ENCODE peak calls at places on chromosomes 11 and 22, in four cellular contexts. T is activated T-cell treated with anti-CD3 and anti-CD28 coated beads, Interleukin-2, amount 50 U/mL, for 72 hours; X is T-helper 9 cell; L is naive B cell. A is an unnamed sample.

GRCh38 chr11:104782377-104782754 is 115.9 kb downstream of the CASP12 start:
- DNase-seq in X (no peak), L (no peak), T (no peak), A (no peak)

GRCh38 chr11:84106560-84106959 is 820.4 kb upstream of the CCDC90B start:
- DNase-seq in T (no peak), L (no peak), X (no peak), A (no peak)

GRCh38 chr11:104883342-104883741 is 14.9 kb downstream of the CASP12 start:
- DNase-seq in T (no peak), X (no peak), L (no peak), A (no peak)

GRCh38 chr22:24437820-24438328 is 10.5 kb downstream of the ADORA2A start:
- DNase-seq in L (peak; percentile 75), X (no peak), T (no peak), A (no peak)

GRCh38 chr11:808427-809286 is 1.1 kb upstream of the RPLP2 start:
- DNase-seq in L (no peak), X (no peak), T (peak; percentile 46), A (peak; percentile 0)

GRCh38 chr22:19723165-19723989 is at the start of gene GP1BB:
- DNase-seq in L (no peak), T (peak; percentile 64), X (no peak), A (no peak)

GRCh38 chr11:62201376-62201775 is 7.1 kb upstream of the SCGB2A1 start:
- DNase-seq in X (no peak), T (no peak), L (no peak), A (no peak)

GRCh38 chr11:69641681-69642548 is 959 bp downstream of the CCND1 start:
- DNase-seq in L (no peak), T (no peak), X (no peak), A (no peak)

GRCh38 chr11:69003301-69003865 is 9.7 kb downstream of the MRGPRF start:
- DNase-seq in X (no peak), L (no peak), T (no peak), A (no peak)

GRCh38 chr11:112806876-112807275 is 154.3 kb upstream of the NCAM1 start:
- DNase-seq in X (no peak), L (no peak), T (no peak), A (no peak)

GRCh38 chr11:35618497-35619029 is 303 bp downstream of the FJX1 start:
- DNase-seq in L (peak; percentile 20), X (no peak), T (peak; percentile 26), A (peak; percentile 59)

GRCh38 chr22:38467438-38467903 is 425 bp upstream of the KDELR3 start:
- DNase-seq in T (no peak), X (no peak), L (no peak), A (no peak)

GRCh38 chr11:17744151-17744940 is 9.8 kb downstream of the KCNC1 start:
- DNase-seq in X (no peak), L (no peak), T (no peak), A (peak; percentile 22)

GRCh38 chr22:44289429-44290171 is 23.2 kb downstream of the SHISAL1 start:
- DNase-seq in T (no peak), X (no peak), L (no peak), A (no peak)

GRCh38 chr22:43211941-43212433 is 25.1 kb upstream of the TTLL12 start:
- DNase-seq in L (no peak), X (no peak), T (no peak), A (no peak)

GRCh38 chr11:24239016-24239720 is 257.7 kb upstream of the LUZP2 start:
- DNase-seq in X (no peak), L (no peak), T (no peak), A (peak; percentile 81)

GRCh38 chr22:23233746-23234408 is 53.6 kb downstream of the BCR start:
- DNase-seq in L (no peak), X (no peak), T (peak; percentile 83), A (peak; percentile 49)

GRCh38 chr11:49202287-49202976 is 6.0 kb downstream of the FOLH1 start:
- DNase-seq in L (no peak), X (no peak), T (no peak), A (no peak)

GRCh38 chr22:17767236-17768065 is 6.8 kb downstream of the BID start:
- DNase-seq in L (no peak), T (peak; percentile 78), X (no peak), A (no peak)

GRCh38 chr11:78800089-78800690 is 225.5 kb upstream of the NARS2 start:
- DNase-seq in L (no peak), T (no peak), X (no peak), A (no peak)

GRCh38 chr11:62921573-62922188 is 518 bp upstream of the CHRM1 start:
- DNase-seq in T (no peak), X (no peak), L (no peak), A (no peak)

GRCh38 chr22:41127447-41127846 is 35.1 kb downstream of the EP300 start:
- DNase-seq in L (no peak), T (no peak), X (no peak), A (no peak)

GRCh38 chr11:6979365-6979764 is 40.8 kb downstream of the ZNF214 start:
- DNase-seq in L (no peak), X (no peak), T (no peak), A (peak; percentile 48)

GRCh38 chr22:35205141-35205775 is 52.0 kb upstream of the HMGXB4 start:
- DNase-seq in L (no peak), T (no peak), X (no peak), A (no peak)

GRCh38 chr22:23874871-23875270 is 17.2 kb downstream of the SLC2A11 start:
- DNase-seq in L (no peak), T (no peak), X (no peak), A (no peak)

GRCh38 chr11:125225401-125225800 is 60.9 kb downstream of the PKNOX2 start:
- DNase-seq in T (no peak), L (no peak), X (no peak), A (no peak)

GRCh38 chr22:42919199-42919598 is 62.1 kb upstream of the ARFGAP3 start:
- DNase-seq in X (no peak), T (no peak), L (no peak), A (peak; percentile 28)

GRCh38 chr11:37409124-37409523 is 811.1 kb upstream of the RAG2 start:
- DNase-seq in T (no peak), L (no peak), X (no peak), A (no peak)

GRCh38 chr11:56396047-56396446 is 16.4 kb upstream of the OR5AL1 start:
- DNase-seq in X (no peak), T (no peak), L (no peak), A (no peak)

GRCh38 chr11:55726715-55727324 is 46.4 kb upstream of the OR5D13 start:
- DNase-seq in L (no peak), X (no peak), T (no peak), A (no peak)

GRCh38 chr11:9222654-9223053 is 42.5 kb downstream of the DENND5A start:
- DNase-seq in X (no peak), L (no peak), T (no peak), A (no peak)

GRCh38 chr11:117409511-117409910 is 81.9 kb downstream of the CEP164 start:
- DNase-seq in L (no peak), X (no peak), T (no peak), A (no peak)

GRCh38 chr11:13962562-13963168 is at the start of gene SPON1:
- DNase-seq in X (no peak), T (peak; percentile 38), L (peak; percentile 11), A (no peak)

GRCh38 chr11:12150831-12151382 is 40.5 kb downstream of the MICAL2 start:
- DNase-seq in L (no peak), T (peak; percentile 67), X (no peak), A (no peak)

GRCh38 chr11:34250732-34251639 is 106.8 kb downstream of the ABTB2 start:
- DNase-seq in X (peak; percentile 45), T (peak; percentile 74), L (peak; percentile 74), A (peak; percentile 51)

GRCh38 chr11:44260081-44260480 is 49.9 kb downstream of the ALX4 start:
- DNase-seq in L (no peak), X (no peak), T (no peak), A (no peak)

GRCh38 chr11:46489668-46490560 is 98.3 kb upstream of the CHRM4 start:
- DNase-seq in L (peak; percentile 12), T (peak; percentile 35), X (no peak), A (peak; percentile 38)

GRCh38 chr11:10627816-10628215 is 59.4 kb upstream of the LYVE1 start:
- DNase-seq in T (no peak), L (no peak), X (no peak), A (no peak)

GRCh38 chr11:575996-576756 is at the start of gene PHRF1:
- DNase-seq in L (peak; percentile 96), T (peak; percentile 96), X (peak; percentile 94), A (peak; percentile 94)